ENCODE peak calls at places on chromosomes 16 and 17, in nine cellular contexts. I is neural crest cell, L is tibial nerve, T is HCT116, N is left ventricle myocardium inferior, X is body of pancreas, B is GM20000, V is GM23338, G is heart right ventricle. O is an unnamed sample.

GRCh38 chr17:57735707-57736106 is 9.4 kb downstream of the CCDC182 start:
- DNase-seq in N (no peak), G (no peak), X (no peak), V (peak; percentile 75), B (peak; percentile 29), L (no peak), T (peak; percentile 36), I (no peak), O (no peak)

GRCh38 chr17:76371656-76372628 is 12.5 kb upstream of the SPHK1 start:
- DNase-seq in V (no peak), N (no peak), T (no peak), L (no peak), B (no peak), G (no peak), I (no peak), X (no peak), O (no peak)

GRCh38 chr17:75876190-75876937 is 2.0 kb downstream of the TRIM47 start:
- DNase-seq in V (peak; percentile 80), B (peak; percentile 72), N (peak; percentile 51), T (peak; percentile 84), L (no peak), G (no peak), I (no peak), X (peak; percentile 97), O (peak; percentile 48)

GRCh38 chr16:20868890-20869289 is 31.3 kb downstream of the DCUN1D3 start:
- DNase-seq in V (no peak), X (peak; percentile 89), N (peak; percentile 92), B (no peak), L (peak; percentile 68), G (peak; percentile 86), T (no peak), I (no peak), O (peak; percentile 28)

GRCh38 chr16:88058817-88059216 is 107.6 kb downstream of the BANP start:
- DNase-seq in X (no peak), I (no peak), B (no peak), N (peak; percentile 4), L (no peak), V (no peak), T (no peak), G (no peak), O (peak; percentile 13)

GRCh38 chr16:19517424-19518089 is 4.3 kb downstream of the GDE1 start:
- DNase-seq in G (no peak), T (no peak), X (no peak), V (no peak), N (no peak), L (no peak), B (no peak), I (no peak), O (no peak)

GRCh38 chr17:63503330-63503685 is 19.9 kb upstream of the KCNH6 start:
- DNase-seq in N (no peak), T (no peak), V (no peak), L (no peak), I (no peak), B (no peak), G (no peak), X (no peak), O (no peak)

GRCh38 chr16:24989417-24989978 is 25.7 kb downstream of the ARHGAP17 start:
- DNase-seq in T (no peak), B (no peak), N (no peak), G (no peak), V (no peak), X (no peak), I (no peak), L (no peak), O (no peak)

GRCh38 chr16:78184554-78185183 is 85.2 kb downstream of the WWOX start:
- DNase-seq in G (no peak), T (no peak), N (no peak), I (no peak), X (no peak), L (no peak), B (no peak), V (no peak), O (no peak)

GRCh38 chr17:78882546-78883089 is 20.4 kb downstream of the CEP295NL start:
- DNase-seq in L (no peak), G (no peak), N (no peak), X (no peak), B (no peak), T (no peak), V (no peak), I (no peak), O (no peak)

GRCh38 chr16:12992066-12992465 is 90.7 kb downstream of the SHISA9 start:
- DNase-seq in N (no peak), T (no peak), B (no peak), X (no peak), V (no peak), L (no peak), I (no peak), G (no peak), O (no peak)

GRCh38 chr17:3598078-3598477 is 11.1 kb downstream of the TRPV1 start:
- DNase-seq in L (no peak), B (no peak), G (no peak), N (no peak), V (no peak), T (no peak), I (no peak), X (no peak), O (no peak)

GRCh38 chr16:87924937-87925670 is 11.2 kb downstream of the CA5A start:
- DNase-seq in T (no peak), L (no peak), G (no peak), B (no peak), I (no peak), X (peak; percentile 85), N (peak; percentile 46), V (no peak), O (no peak)

GRCh38 chr17:37494971-37495370 is 5.3 kb downstream of the DUSP14 start:
- DNase-seq in N (no peak), L (no peak), X (no peak), B (no peak), T (no peak), V (peak; percentile 57), G (no peak), I (no peak), O (no peak)

GRCh38 chr17:77394540-77395295 is 253.9 kb downstream of the SEC14L1 start:
- DNase-seq in T (peak; percentile 19), X (peak; percentile 77), G (no peak), L (no peak), N (no peak), I (peak; percentile 34), V (peak; percentile 55), B (no peak), O (no peak)

GRCh38 chr17:40888321-40888720 is 3.3 kb upstream of the KRT20 start:
- DNase-seq in X (no peak), L (no peak), B (no peak), I (no peak), G (no peak), V (no peak), N (no peak), T (no peak), O (no peak)
- TF ChIP-seq CTCF in X (no peak), L (no peak), B (no peak), I (no peak), G (no peak), V (no peak), N (no peak), T (no peak), O (no peak)

DNA sequence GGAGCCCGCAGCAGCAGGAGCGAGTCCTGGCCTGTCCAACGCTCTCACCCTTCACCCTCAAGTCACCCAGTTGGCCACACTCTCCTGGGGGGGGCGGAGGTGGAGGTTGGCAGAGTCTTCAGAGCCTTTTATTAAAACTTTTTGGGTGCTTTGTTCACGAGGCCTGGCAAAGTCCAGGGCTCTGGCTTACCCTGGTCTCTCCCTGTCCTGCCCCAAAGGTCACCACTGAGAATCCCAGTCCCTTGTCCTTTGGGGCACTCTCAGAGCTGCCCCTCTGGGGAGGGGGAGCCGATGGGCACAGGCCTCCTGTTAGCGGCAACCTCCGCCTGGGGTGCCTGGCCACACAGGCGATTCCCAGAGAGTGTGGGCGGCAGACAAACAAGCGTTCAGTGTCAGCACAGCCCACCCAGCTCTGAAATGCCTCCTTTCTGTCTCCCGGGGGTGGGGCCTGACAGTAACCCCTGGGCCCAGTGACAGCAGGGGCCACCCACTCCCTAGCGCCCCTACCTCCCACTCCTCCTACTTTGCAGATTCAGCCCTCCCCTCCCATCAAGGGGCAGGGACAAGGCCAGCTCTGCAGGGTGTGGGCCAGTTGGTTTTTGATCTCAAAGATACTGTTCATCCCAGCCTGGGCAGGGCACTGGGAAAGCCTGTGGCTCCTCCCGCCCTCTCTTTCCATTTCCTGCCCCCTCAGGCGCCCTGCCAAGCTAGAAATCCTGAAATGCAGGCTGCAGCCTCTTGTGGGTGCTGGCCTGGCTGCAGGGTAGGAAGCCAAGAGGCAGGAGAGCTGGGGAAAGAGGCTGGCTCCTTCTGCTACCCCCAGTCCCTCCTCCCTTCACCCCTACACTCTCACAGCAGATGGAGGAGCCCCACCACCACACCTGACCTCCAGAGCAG is 36.6 kb upstream of the EMP2 start:
- DNase-seq in N (peak; percentile 74), V (peak; percentile 61), B (no peak), G (peak; percentile 79), X (peak; percentile 32), L (peak; percentile 27), T (peak; percentile 8), I (peak; percentile 31), O (no peak)
- TF ChIP-seq CTCF in N (peak; percentile 46), V (no peak), B (no peak), G (no peak), X (no peak), L (no peak), T (no peak), I (no peak), O (no peak)

GRCh38 chr16:70695351-70696070 is 9.7 kb upstream of the MTSS2 start:
- DNase-seq in I (no peak), V (peak; percentile 60), G (peak; percentile 64), B (no peak), T (no peak), N (peak; percentile 70), X (no peak), L (no peak), O (no peak)
- TF ChIP-seq CTCF in I (no peak), V (no peak), G (no peak), B (no peak), T (no peak), N (peak; percentile 43), X (no peak), L (no peak), O (no peak)

GRCh38 chr16:69393898-69394849 is 8.4 kb upstream of the TERF2 start:
- DNase-seq in T (no peak), G (no peak), V (no peak), N (no peak), L (no peak), X (no peak), I (no peak), B (no peak), O (no peak)

GRCh38 chr16:69395859-69396186 is 10.0 kb upstream of the TERF2 start:
- DNase-seq in L (no peak), G (no peak), T (no peak), V (no peak), X (no peak), I (no peak), B (no peak), N (no peak), O (no peak)

GRCh38 chr16:69399361-69399760 is 13.6 kb upstream of the TERF2 start:
- DNase-seq in I (no peak), T (no peak), G (no peak), X (no peak), B (no peak), V (no peak), L (no peak), N (no peak), O (no peak)

GRCh38 chr16:69396187-69397061 is 10.6 kb upstream of the TERF2 start:
- DNase-seq in X (peak; percentile 84), B (peak; percentile 60), L (peak; percentile 94), V (peak; percentile 93), N (no peak), I (peak; percentile 86), G (peak; percentile 84), T (peak; percentile 88), O (peak; percentile 69)

GRCh38 chr16:69397821-69398521 is 12.2 kb upstream of the TERF2 start:
- DNase-seq in V (peak; percentile 83), T (peak; percentile 76), L (peak; percentile 57), G (peak; percentile 70), X (peak; percentile 60), B (no peak), I (peak; percentile 29), N (no peak), O (peak; percentile 23)
- TF ChIP-seq CTCF in V (peak; percentile 72), T (peak; percentile 63), L (peak; percentile 74), G (peak; percentile 63), X (peak; percentile 69), B (no peak), I (peak; percentile 60), N (peak; percentile 69), O (peak; percentile 49)